ENCODE peak calls at places on chromosomes 3 and 15, in four cellular contexts. F is neuronal stem cell, V is mesendoderm, S is H9. R is an unnamed sample.

GRCh38 chr3:178714971-178715832 is 179.0 kb downstream of the KCNMB2 start:
- DNase-seq in F (no peak), S (no peak), V (no peak), R (no peak)

GRCh38 chr3:39434574-39434973 is 28.1 kb downstream of the RPSA start:
- DNase-seq in S (no peak), F (no peak), V (no peak), R (peak; percentile 27)

GRCh38 chr15:68511073-68511991 is 67.5 kb upstream of the CORO2B start:
- DNase-seq in S (no peak), V (no peak), F (no peak), R (peak; percentile 57)

GRCh38 chr3:41267975-41268640 is 68.8 kb downstream of the CTNNB1 start:
- DNase-seq in F (no peak), V (peak; percentile 33), S (no peak), R (peak; percentile 98)

GRCh38 chr3:44444896-44445691 is 32.4 kb downstream of the ZNF445 start:
- DNase-seq in S (no peak), V (no peak), F (no peak), R (no peak)

GRCh38 chr3:138434875-138435772 is 708 bp downstream of the ESYT3 start:
- DNase-seq in V (peak; percentile 45), F (no peak), S (peak; percentile 47), R (no peak)

GRCh38 chr3:126102530-126102951 is 18.6 kb upstream of the SLC41A3 start:
- DNase-seq in F (no peak), S (no peak), V (no peak), R (peak; percentile 19)

GRCh38 chr15:56918907-56919707 is 663 bp downstream of the TCF12 start:
- DNase-seq in S (peak; percentile 61), V (peak; percentile 80), F (peak; percentile 55), R (peak; percentile 73)

GRCh38 chr3:160478338-160478737 is 28.8 kb upstream of the TRIM59 start:
- DNase-seq in V (no peak), F (no peak), S (no peak), R (peak; percentile 70)

GRCh38 chr15:88275804-88276203 is 19.3 kb upstream of the NTRK3 start:
- DNase-seq in F (no peak), S (no peak), V (no peak), R (no peak)

GRCh38 chr3:172194702-172195392 is 155.5 kb downstream of the FNDC3B start:
- DNase-seq in F (peak; percentile 53), S (no peak), V (peak; percentile 97), R (no peak)

DNA sequence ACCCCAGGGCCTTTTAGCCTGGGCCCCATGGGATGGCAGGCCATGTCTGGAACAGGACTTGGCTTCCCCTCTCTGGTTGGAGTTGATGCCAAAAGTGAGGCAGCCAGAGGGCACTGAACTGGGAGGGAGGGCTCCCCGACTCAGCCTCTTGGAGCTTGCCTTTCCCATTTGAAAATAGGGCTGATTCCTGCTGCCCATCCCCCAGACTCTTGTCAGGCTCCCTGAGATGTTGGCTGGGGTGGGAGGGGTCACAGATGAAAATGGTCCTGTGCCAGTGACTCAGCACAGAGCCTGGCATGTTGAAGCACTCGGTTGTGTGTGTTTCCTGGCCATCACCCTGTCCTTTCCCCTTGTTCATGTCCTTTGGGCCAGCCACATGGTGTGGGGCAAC is 6.6 kb downstream of the PPCDC start:
- DNase-seq in F (no peak), V (peak; percentile 39), S (no peak), R (peak; percentile 13)
- H2BK15ac ChIP-seq in F (no peak overlapping the region), V (no peak overlapping the region), S (no peak overlapping the region), R (no peak overlapping the region)

GRCh38 chr3:59654953-59655430 is 605.2 kb upstream of the CFAP20DC start:
- DNase-seq in S (no peak), F (no peak), V (peak; percentile 57), R (no peak)

GRCh38 chr3:59655616-59656015 is 605.8 kb upstream of the CFAP20DC start:
- DNase-seq in S (no peak), V (no peak), F (no peak), R (no peak)

GRCh38 chr3:59658236-59658635 is 608.4 kb upstream of the CFAP20DC start:
- DNase-seq in S (no peak), F (no peak), V (no peak), R (no peak)

GRCh38 chr3:59654120-59654952 is 604.5 kb upstream of the CFAP20DC start:
- DNase-seq in F (no peak), S (no peak), V (no peak), R (peak; percentile 11)

DNA sequence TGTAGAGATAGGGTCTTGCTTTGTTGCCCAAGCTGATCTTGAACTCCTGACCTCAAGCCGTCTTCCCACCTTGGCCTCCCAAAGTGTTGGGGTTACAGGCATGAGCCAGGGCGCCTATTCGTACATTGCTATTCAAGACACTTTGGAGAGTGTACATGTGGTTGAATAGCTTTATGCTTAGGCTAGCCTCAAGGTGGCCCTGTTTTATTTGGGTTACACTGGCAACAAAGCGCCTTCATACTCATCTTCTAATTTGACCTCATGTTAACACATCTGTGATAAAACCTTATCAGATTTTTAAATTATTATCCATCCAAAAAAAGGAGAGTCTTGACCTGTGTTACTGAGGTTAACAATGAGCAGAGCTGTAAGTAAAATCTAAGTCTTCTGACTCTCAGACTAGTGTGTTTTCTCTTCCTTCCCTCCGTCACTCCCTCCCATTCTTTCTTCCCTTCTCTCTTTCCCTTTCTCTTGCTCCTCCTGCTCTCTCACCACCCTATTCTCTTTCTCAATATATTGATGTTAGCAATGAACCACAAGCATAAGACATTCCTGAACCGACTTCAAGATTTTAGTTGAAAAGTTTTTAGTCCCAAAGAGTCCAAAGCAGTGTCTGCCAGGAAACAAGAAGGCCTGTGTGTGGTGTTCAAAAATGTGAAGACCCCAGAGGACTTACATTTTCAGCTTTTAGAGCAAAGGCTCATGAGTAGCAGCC is 603.7 kb upstream of the CFAP20DC start:
- DNase-seq in S (no peak), V (no peak), F (no peak), R (no peak)
- H2BK15ac ChIP-seq in S (no peak overlapping the region), V (no peak overlapping the region), F (no peak overlapping the region), R (peak overlapping the region; percentile 31)

GRCh38 chr15:89837830-89838178 is 23.2 kb upstream of the ANPEP start:
- DNase-seq in F (no peak), V (no peak), S (no peak), R (no peak)
- H2BK15ac ChIP-seq in F (no peak overlapping the region), V (no peak overlapping the region), S (no peak overlapping the region), R (peak overlapping the region; percentile 86)

DNA sequence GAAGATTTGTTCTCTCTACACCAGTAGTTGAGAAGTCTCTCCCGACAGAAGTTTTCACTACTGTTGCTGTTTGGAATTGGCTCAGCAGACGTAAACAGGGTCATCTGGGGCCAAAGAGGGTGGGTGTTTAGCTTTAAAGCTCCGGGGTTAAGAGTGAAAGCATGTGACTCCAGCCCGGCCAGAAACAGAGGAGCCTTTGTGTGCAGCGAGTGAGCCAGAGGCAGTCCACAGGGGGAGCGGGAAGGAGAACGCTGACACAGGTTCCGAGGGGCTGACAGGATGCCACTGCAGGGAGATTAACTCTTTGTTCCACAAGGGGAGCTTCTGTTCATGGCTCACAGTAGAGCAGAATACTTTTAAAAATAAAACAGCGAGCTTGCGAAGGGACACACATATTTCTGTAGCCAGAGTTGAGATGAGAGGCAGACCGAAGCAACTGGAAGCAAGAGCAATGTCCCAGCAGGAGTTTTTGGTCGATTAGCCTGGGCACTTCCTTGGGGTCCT is 26.9 kb downstream of the BMF start:
- DNase-seq in S (peak; percentile 71), F (peak; percentile 84), V (peak; percentile 87), R (peak; percentile 75)
- H2BK15ac ChIP-seq in S (no peak overlapping the region), F (no peak overlapping the region), V (peak overlapping the region; percentile 76), R (peak overlapping the region; percentile 90)

DNA sequence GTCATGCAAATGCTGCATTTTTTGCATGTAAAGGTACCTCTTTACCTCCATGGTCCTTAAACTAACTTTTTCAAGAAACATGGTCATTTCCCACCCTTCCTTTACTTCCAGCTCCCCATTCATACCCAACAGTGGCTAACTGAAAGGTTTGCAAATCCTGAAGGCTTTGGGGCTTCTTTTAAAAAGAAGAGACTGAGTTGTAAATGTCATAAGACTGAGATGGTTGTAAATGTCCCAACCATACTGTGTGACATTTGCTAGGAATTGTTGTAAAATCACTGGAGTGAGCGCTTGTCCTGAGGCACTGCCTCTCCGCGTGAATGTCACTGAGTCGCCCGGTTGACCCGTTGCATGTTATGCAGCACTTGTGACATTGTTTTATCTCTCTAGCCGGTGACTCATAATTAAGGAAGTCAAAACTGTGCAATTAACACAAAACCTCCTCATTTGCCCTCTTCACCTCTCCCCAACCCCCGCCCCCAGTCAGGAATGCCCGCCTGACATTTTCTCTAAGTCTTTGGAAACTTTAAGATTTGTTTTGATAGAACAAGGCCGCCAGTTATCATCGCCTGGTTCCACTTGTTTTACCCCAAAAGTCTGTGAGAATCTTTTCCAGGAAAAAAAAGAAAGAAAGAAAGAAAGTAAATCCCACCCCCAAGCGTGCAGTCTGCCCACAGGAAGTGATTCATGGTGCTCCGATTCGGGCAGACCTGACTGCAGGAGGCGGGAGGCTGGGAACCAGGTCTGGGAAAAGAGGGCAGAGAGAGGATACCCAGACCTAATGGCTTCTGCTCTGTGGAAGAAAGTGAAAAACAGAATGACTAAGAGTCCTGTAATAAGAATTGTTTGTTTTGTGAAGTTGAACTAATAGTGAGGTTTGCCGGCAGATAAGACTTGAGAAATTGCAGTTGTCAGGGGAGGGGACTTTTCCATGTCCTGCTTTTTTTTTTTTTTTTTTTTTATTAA is 84.7 kb downstream of the SMAD3 start:
- DNase-seq in F (peak; percentile 45), S (peak; percentile 76), V (peak; percentile 94), R (peak; percentile 99)
- H2BK15ac ChIP-seq in F (no peak overlapping the region), S (no peak overlapping the region), V (no peak overlapping the region), R (peak overlapping the region; percentile 6)

GRCh38 chr3:186097317-186097662 is 11.6 kb downstream of the ETV5 start:
- DNase-seq in F (no peak), V (no peak), S (no peak), R (no peak)
- H2BK15ac ChIP-seq in F (no peak overlapping the region), V (no peak overlapping the region), S (no peak overlapping the region), R (no peak overlapping the region)

GRCh38 chr15:99121207-99121606 is 16.3 kb downstream of the SYNM start:
- DNase-seq in S (no peak), F (no peak), V (no peak), R (no peak)

GRCh38 chr15:99121691-99122410 is 17.0 kb downstream of the SYNM start:
- DNase-seq in S (no peak), F (no peak), V (no peak), R (no peak)

GRCh38 chr15:99123706-99124451 is 19.0 kb downstream of the SYNM start:
- DNase-seq in F (peak; percentile 63), S (peak; percentile 62), V (peak; percentile 98), R (peak; percentile 96)

GRCh38 chr15:99124641-99125040 is 19.8 kb downstream of the SYNM start:
- DNase-seq in V (no peak), S (no peak), F (no peak), R (no peak)

DNA sequence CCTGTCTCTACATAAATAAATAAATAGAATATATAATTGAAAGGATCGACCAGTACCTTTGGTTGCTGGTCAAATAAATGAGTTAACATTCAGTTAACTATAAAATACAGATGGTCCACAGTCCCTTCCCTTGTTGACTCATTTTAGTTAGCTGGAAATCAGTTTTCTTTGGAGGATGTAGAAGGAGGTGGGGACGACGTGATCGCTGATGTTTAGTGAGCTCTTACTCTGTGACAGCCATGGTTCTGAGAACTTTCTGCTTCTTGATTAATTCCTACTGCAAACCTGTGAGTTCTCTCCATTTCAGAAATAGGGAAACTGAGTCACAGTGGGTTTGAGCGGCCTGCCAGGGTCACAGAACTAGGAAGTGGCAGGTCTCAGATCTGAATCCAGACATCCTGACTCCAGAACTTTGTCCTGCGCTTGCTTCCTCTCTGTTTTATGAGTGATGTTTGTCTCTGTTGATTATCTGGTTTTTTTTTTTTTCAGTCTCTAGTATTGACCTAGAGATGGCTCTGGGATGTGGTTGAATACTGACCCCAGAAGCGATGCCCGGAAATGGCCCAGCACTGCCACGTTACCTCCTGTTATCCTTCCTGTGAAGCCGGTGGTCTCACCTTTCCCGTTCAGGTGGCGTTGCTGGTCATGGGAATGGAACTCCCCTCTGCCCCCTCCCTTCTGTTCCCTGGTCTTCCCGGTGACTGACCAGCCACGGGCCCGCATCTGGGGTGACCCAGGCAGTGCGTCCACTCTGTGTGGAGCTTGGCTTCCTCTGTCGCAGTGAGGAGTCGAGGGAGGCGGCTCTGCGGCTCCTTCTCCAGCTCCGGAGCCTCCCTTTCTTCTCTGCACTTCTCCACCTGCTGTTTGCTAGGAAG is 18.2 kb downstream of the SYNM start:
- DNase-seq in S (no peak), F (no peak), V (no peak), R (no peak)
- H2BK15ac ChIP-seq in S (no peak overlapping the region), F (no peak overlapping the region), V (no peak overlapping the region), R (peak overlapping the region; percentile 60)